ENCODE peak calls at places on chromosomes 4 and X, in ten cellular contexts. One of them, this sample, is unnamed.

GRCh38 chrX:101397779-101398178 is 7.0 kb downstream of the RPL36A start:
- DNase-seq in cardiac muscle cell: peak
- DNase-seq in bronchial epithelial cell: no peak
- DNase-seq in choroid plexus epithelial cell: peak
- DNase-seq in cardiac fibroblast: peak
- DNase-seq in A549: no peak
- DNase-seq in CD8-positive, alpha-beta T cell: no peak
- DNase-seq in AG10803: no peak
- DNase-seq in HL-60: no peak
- DNase-seq in tibial artery: no peak
- DNase-seq in this sample: no peak

GRCh38 chrX:148265829-148266228 is 234.6 kb upstream of the AFF2 start:
- DNase-seq in cardiac muscle cell: no peak
- DNase-seq in AG10803: no peak
- DNase-seq in CD8-positive, alpha-beta T cell: no peak
- DNase-seq in tibial artery: no peak
- DNase-seq in A549: no peak
- DNase-seq in bronchial epithelial cell: no peak
- DNase-seq in cardiac fibroblast: no peak
- DNase-seq in HL-60: no peak
- DNase-seq in choroid plexus epithelial cell: no peak
- DNase-seq in this sample: no peak

GRCh38 chr4:5881340-5881739 is 11.5 kb downstream of the CRMP1 start:
- DNase-seq in HL-60: no peak
- DNase-seq in bronchial epithelial cell: no peak
- DNase-seq in CD8-positive, alpha-beta T cell: no peak
- DNase-seq in A549: no peak
- DNase-seq in tibial artery: no peak
- DNase-seq in choroid plexus epithelial cell: peak
- DNase-seq in AG10803: no peak
- DNase-seq in cardiac fibroblast: no peak
- DNase-seq in cardiac muscle cell: peak
- DNase-seq in this sample: no peak

GRCh38 chrX:13778916-13779315 is 38.0 kb downstream of the GPM6B start:
- DNase-seq in HL-60: no peak
- DNase-seq in bronchial epithelial cell: peak
- DNase-seq in tibial artery: no peak
- DNase-seq in CD8-positive, alpha-beta T cell: no peak
- DNase-seq in AG10803: peak
- DNase-seq in cardiac muscle cell: peak
- DNase-seq in cardiac fibroblast: peak
- DNase-seq in choroid plexus epithelial cell: peak
- DNase-seq in A549: no peak
- DNase-seq in this sample: peak

GRCh38 chr4:180695851-180696250 is 1547.4 kb upstream of the TENM3 start:
- DNase-seq in CD8-positive, alpha-beta T cell: no peak
- DNase-seq in A549: no peak
- DNase-seq in cardiac fibroblast: peak
- DNase-seq in AG10803: peak
- DNase-seq in bronchial epithelial cell: peak
- DNase-seq in tibial artery: no peak
- DNase-seq in cardiac muscle cell: peak
- DNase-seq in HL-60: no peak
- DNase-seq in choroid plexus epithelial cell: peak
- DNase-seq in this sample: peak

GRCh38 chr4:742096-742741 is 36.6 kb downstream of the PCGF3 start:
- DNase-seq in cardiac fibroblast: no peak
- DNase-seq in bronchial epithelial cell: no peak
- DNase-seq in choroid plexus epithelial cell: no peak
- DNase-seq in AG10803: no peak
- DNase-seq in CD8-positive, alpha-beta T cell: no peak
- DNase-seq in HL-60: no peak
- DNase-seq in A549: no peak
- DNase-seq in tibial artery: no peak
- DNase-seq in cardiac muscle cell: no peak
- DNase-seq in this sample: no peak

GRCh38 chr4:69753666-69754065 is 6.8 kb downstream of the SULT1B1 start:
- DNase-seq in tibial artery: no peak
- DNase-seq in cardiac fibroblast: peak
- DNase-seq in choroid plexus epithelial cell: peak
- DNase-seq in AG10803: no peak
- DNase-seq in HL-60: no peak
- DNase-seq in A549: no peak
- DNase-seq in bronchial epithelial cell: peak
- DNase-seq in CD8-positive, alpha-beta T cell: no peak
- DNase-seq in cardiac muscle cell: peak
- DNase-seq in this sample: peak

GRCh38 chr4:178196751-178197150 is 754.5 kb upstream of the AGA start:
- DNase-seq in HL-60: no peak
- DNase-seq in bronchial epithelial cell: no peak
- DNase-seq in CD8-positive, alpha-beta T cell: no peak
- DNase-seq in AG10803: no peak
- DNase-seq in cardiac muscle cell: no peak
- DNase-seq in A549: no peak
- DNase-seq in cardiac fibroblast: no peak
- DNase-seq in choroid plexus epithelial cell: peak
- DNase-seq in tibial artery: no peak
- DNase-seq in this sample: no peak

GRCh38 chrX:140502491-140503229 is 2.2 kb downstream of the SOX3 start:
- DNase-seq in tibial artery: no peak
- DNase-seq in cardiac fibroblast: no peak
- DNase-seq in A549: no peak
- DNase-seq in HL-60: no peak
- DNase-seq in bronchial epithelial cell: no peak
- DNase-seq in CD8-positive, alpha-beta T cell: no peak
- DNase-seq in AG10803: no peak
- DNase-seq in choroid plexus epithelial cell: no peak
- DNase-seq in cardiac muscle cell: no peak
- DNase-seq in this sample: no peak

GRCh38 chr4:160286051-160286450 is 1183.2 kb downstream of the RAPGEF2 start:
- DNase-seq in CD8-positive, alpha-beta T cell: no peak
- DNase-seq in bronchial epithelial cell: no peak
- DNase-seq in tibial artery: no peak
- DNase-seq in A549: no peak
- DNase-seq in cardiac muscle cell: no peak
- DNase-seq in AG10803: no peak
- DNase-seq in choroid plexus epithelial cell: no peak
- DNase-seq in cardiac fibroblast: no peak
- DNase-seq in HL-60: no peak
- DNase-seq in this sample: no peak

GRCh38 chrX:18899796-18900380 is 84.0 kb downstream of the PHKA2 start:
- DNase-seq in tibial artery: no peak
- DNase-seq in CD8-positive, alpha-beta T cell: no peak
- DNase-seq in cardiac muscle cell: peak
- DNase-seq in bronchial epithelial cell: peak
- DNase-seq in AG10803: no peak
- DNase-seq in cardiac fibroblast: peak
- DNase-seq in HL-60: no peak
- DNase-seq in A549: peak
- DNase-seq in choroid plexus epithelial cell: peak
- DNase-seq in this sample: peak

GRCh38 chr4:98517444-98518021 is 140.9 kb downstream of the TSPAN5 start:
- DNase-seq in tibial artery: no peak
- DNase-seq in cardiac fibroblast: peak
- DNase-seq in CD8-positive, alpha-beta T cell: no peak
- DNase-seq in choroid plexus epithelial cell: peak
- DNase-seq in AG10803: no peak
- DNase-seq in cardiac muscle cell: peak
- DNase-seq in A549: no peak
- DNase-seq in bronchial epithelial cell: no peak
- DNase-seq in HL-60: no peak
- DNase-seq in this sample: peak

GRCh38 chrX:106286053-106286650 is 118.0 kb downstream of the PWWP3B start:
- DNase-seq in CD8-positive, alpha-beta T cell: no peak
- DNase-seq in tibial artery: no peak
- DNase-seq in cardiac muscle cell: peak
- DNase-seq in HL-60: no peak
- DNase-seq in choroid plexus epithelial cell: peak
- DNase-seq in cardiac fibroblast: peak
- DNase-seq in A549: no peak
- DNase-seq in AG10803: peak
- DNase-seq in bronchial epithelial cell: peak
- DNase-seq in this sample: no peak

GRCh38 chr4:145734576-145735329 is 54.8 kb downstream of the C4orf51 start:
- DNase-seq in tibial artery: peak
- DNase-seq in CD8-positive, alpha-beta T cell: no peak
- DNase-seq in A549: peak
- DNase-seq in cardiac fibroblast: peak
- DNase-seq in AG10803: peak
- DNase-seq in choroid plexus epithelial cell: peak
- DNase-seq in HL-60: no peak
- DNase-seq in cardiac muscle cell: peak
- DNase-seq in bronchial epithelial cell: peak
- DNase-seq in this sample: peak

DNA sequence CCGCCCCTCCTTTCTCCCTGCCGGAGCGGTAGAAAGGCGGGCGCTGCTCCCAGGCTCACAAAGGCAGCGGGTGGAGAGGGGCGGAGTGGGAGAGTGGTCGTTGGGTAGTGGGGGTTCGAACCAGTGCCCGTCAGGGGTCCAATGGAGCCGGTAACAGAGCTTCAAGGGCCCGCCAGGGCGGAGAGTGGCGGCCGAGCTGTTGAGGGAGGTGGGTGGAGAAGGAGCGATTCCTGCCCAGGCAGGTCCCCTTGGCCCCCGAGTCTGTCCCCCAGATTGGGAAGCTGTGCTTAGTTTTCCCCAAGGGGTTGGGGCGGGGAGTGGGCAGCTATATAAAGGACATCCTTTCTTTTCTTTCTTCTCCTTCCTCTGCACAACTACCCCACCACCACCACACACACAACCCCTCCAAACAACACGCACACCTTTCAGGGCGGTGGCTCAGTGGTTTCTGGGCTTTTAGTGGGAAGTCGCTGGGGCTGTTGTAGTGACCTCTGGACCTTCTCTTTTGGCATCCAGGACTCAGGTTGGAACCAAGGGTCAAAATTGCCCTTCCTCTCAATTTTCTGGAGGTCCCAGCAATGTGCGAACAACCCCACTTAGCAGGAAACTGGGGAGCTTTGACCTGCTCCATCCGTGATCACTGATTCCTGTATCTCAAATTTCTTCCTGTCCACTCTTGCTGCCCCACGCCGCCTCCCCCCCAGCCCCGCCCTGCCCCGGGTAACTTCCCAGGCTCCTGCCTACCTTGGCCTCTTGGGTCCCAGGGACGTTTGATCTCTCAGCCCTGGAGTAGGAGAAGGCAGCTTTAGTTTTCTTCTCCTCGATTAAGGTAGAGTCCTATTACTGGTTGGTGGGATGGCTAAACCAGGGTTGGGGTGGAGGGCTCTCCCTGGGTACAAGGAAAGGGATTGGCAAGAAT is 1.9 kb downstream of the EFNB1 start:
- DNase-seq in A549: no peak
- DNase-seq in bronchial epithelial cell: no peak
- DNase-seq in HL-60: no peak
- DNase-seq in AG10803: no peak
- DNase-seq in choroid plexus epithelial cell: no peak
- DNase-seq in cardiac fibroblast: no peak
- DNase-seq in tibial artery: no peak
- DNase-seq in cardiac muscle cell: no peak
- DNase-seq in CD8-positive, alpha-beta T cell: peak
- DNase-seq in this sample: no peak
- TF ChIP-seq CTCF in A549: no peak
- TF ChIP-seq CTCF in bronchial epithelial cell: no peak
- TF ChIP-seq CTCF in HL-60: no peak
- TF ChIP-seq CTCF in AG10803: no peak
- TF ChIP-seq CTCF in choroid plexus epithelial cell: no peak
- TF ChIP-seq CTCF in cardiac fibroblast: no peak
- TF ChIP-seq CTCF in tibial artery: no peak
- TF ChIP-seq CTCF in cardiac muscle cell: no peak
- TF ChIP-seq CTCF in CD8-positive, alpha-beta T cell: no peak
- TF ChIP-seq CTCF in this sample: no peak

GRCh38 chrX:261167-261857 is 19.9 kb upstream of the PLCXD1 start:
- DNase-seq in AG10803: no peak
- DNase-seq in CD8-positive, alpha-beta T cell: no peak
- DNase-seq in tibial artery: no peak
- DNase-seq in choroid plexus epithelial cell: no peak
- DNase-seq in A549: peak
- DNase-seq in HL-60: no peak
- DNase-seq in bronchial epithelial cell: peak
- DNase-seq in cardiac muscle cell: peak
- DNase-seq in cardiac fibroblast: peak
- DNase-seq in this sample: peak
- H3K4me3 ChIP-seq in AG10803: no peak
- H3K4me3 ChIP-seq in CD8-positive, alpha-beta T cell: no peak
- H3K4me3 ChIP-seq in tibial artery: no peak
- H3K4me3 ChIP-seq in choroid plexus epithelial cell: no peak
- H3K4me3 ChIP-seq in A549: peak
- H3K4me3 ChIP-seq in HL-60: no peak
- H3K4me3 ChIP-seq in bronchial epithelial cell: no peak
- H3K4me3 ChIP-seq in cardiac muscle cell: no peak
- H3K4me3 ChIP-seq in cardiac fibroblast: no peak
- H3K4me3 ChIP-seq in this sample: no peak

DNA sequence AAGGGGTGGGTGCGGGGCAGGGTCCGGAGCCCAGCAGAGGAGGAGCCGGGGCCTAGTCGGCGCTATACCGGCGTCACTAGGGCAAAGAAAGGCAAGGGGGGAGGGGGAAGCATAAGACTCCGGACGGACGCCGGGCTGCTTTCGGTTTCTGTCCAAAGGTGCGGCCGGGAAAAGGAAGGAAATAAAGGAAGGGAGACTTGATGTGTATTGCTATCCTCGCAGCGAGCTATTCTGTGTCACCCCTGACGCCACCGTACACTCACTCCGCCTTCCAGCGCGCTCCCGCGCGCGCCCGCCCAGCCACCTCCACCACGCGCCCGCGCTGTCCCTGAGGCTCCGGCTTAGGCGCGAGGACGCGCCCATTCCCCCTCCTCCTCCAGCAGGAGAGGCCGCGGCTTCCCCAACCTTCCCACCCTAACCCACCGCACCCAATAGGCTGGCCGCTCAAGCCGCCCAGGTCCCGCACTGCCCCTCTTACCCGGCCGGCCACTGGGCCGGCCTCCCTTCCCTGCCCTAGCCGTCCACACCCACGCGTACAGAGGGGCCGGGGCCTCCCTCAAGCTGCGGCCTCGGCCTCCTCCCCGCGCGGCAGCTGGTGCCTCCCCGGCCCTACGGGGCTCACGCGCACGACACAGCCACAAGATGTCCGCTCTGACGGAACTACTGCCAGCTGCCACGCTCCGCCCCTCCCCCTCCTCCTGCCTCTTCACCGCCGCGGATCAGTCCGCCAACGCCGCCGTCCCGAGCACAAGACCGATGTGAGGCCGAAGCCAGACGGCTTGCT is at the start of gene UBE2D3:
- DNase-seq in A549: peak
- DNase-seq in cardiac fibroblast: peak
- DNase-seq in bronchial epithelial cell: peak
- DNase-seq in choroid plexus epithelial cell: peak
- DNase-seq in HL-60: peak
- DNase-seq in CD8-positive, alpha-beta T cell: peak
- DNase-seq in cardiac muscle cell: peak
- DNase-seq in tibial artery: peak
- DNase-seq in AG10803: peak
- DNase-seq in this sample: peak
- TF ChIP-seq CTCF in A549: no peak
- TF ChIP-seq CTCF in cardiac fibroblast: no peak
- TF ChIP-seq CTCF in bronchial epithelial cell: no peak
- TF ChIP-seq CTCF in choroid plexus epithelial cell: peak
- TF ChIP-seq CTCF in HL-60: no peak
- TF ChIP-seq CTCF in CD8-positive, alpha-beta T cell: no peak
- TF ChIP-seq CTCF in cardiac muscle cell: peak
- TF ChIP-seq CTCF in tibial artery: no peak
- TF ChIP-seq CTCF in AG10803: peak
- TF ChIP-seq CTCF in this sample: peak

GRCh38 chr4:168560835-168561210 is 64.0 kb downstream of the PALLD start:
- DNase-seq in bronchial epithelial cell: no peak
- DNase-seq in choroid plexus epithelial cell: no peak
- DNase-seq in A549: no peak
- DNase-seq in HL-60: no peak
- DNase-seq in cardiac muscle cell: no peak
- DNase-seq in tibial artery: no peak
- DNase-seq in cardiac fibroblast: no peak
- DNase-seq in AG10803: no peak
- DNase-seq in CD8-positive, alpha-beta T cell: no peak
- DNase-seq in this sample: no peak
- H3K4me3 ChIP-seq in bronchial epithelial cell: no peak
- H3K4me3 ChIP-seq in choroid plexus epithelial cell: no peak
- H3K4me3 ChIP-seq in A549: no peak
- H3K4me3 ChIP-seq in HL-60: no peak
- H3K4me3 ChIP-seq in cardiac muscle cell: no peak
- H3K4me3 ChIP-seq in tibial artery: no peak
- H3K4me3 ChIP-seq in cardiac fibroblast: no peak
- H3K4me3 ChIP-seq in AG10803: no peak
- H3K4me3 ChIP-seq in CD8-positive, alpha-beta T cell: no peak
- H3K4me3 ChIP-seq in this sample: no peak

This sample was measured in fibroblast of the aortic adventitia.